ENCODE peak calls at places on chromosome 20, in five cellular contexts. B is ascending aorta, T is NB4, R is PC-9, J is psoas muscle. W is an unnamed sample.

GRCh38 chr20:14955396-14955795 is 618.0 kb upstream of the FLRT3 start:
- DNase-seq in B (no peak), T (peak), R (no peak), J (no peak), W (no peak)

GRCh38 chr20:36193937-36194712 is 39.6 kb downstream of the EPB41L1 start:
- DNase-seq in B (no peak), T (no peak), R (no peak), J (no peak), W (no peak)

GRCh38 chr20:53949319-53949839 is 121.0 kb downstream of the BCAS1 start:
- DNase-seq in B (peak), T (peak), R (no peak), J (no peak), W (peak)

GRCh38 chr20:4591975-4592315 is 129.8 kb upstream of the PRND start:
- DNase-seq in B (no peak), T (no peak), R (no peak), J (no peak), W (no peak)

GRCh38 chr20:51985013-51985415 is 182.7 kb upstream of the SALL4 start:
- DNase-seq in B (no peak), T (peak), R (peak), J (no peak), W (no peak)

GRCh38 chr20:59825944-59826759 is 107.3 kb downstream of the SYCP2 start:
- DNase-seq in B (peak), T (no peak), R (peak), J (no peak), W (no peak)

GRCh38 chr20:34431168-34431567 is 68.1 kb downstream of the ITCH start:
- DNase-seq in B (no peak), T (peak), R (no peak), J (no peak), W (no peak)

GRCh38 chr20:23143098-23143497 is 57.0 kb upstream of the CD93 start:
- DNase-seq in B (peak), T (peak), R (peak), J (peak), W (peak)

GRCh38 chr20:11271319-11271718 is 597.5 kb upstream of the JAG1 start:
- DNase-seq in B (no peak), T (no peak), R (no peak), J (no peak), W (no peak)

GRCh38 chr20:39019805-39020325 is 57.7 kb downstream of the DHX35 start:
- DNase-seq in B (no peak), T (no peak), R (no peak), J (no peak), W (peak)

GRCh38 chr20:60255866-60256265 is 297.6 kb downstream of the CDH26 start:
- DNase-seq in B (no peak), T (no peak), R (no peak), J (no peak), W (no peak)

GRCh38 chr20:8616792-8617191 is 452.1 kb upstream of the PLCB4 start:
- DNase-seq in B (no peak), T (no peak), R (no peak), J (no peak), W (no peak)

GRCh38 chr20:39333211-39333610 is 371.1 kb downstream of the DHX35 start:
- DNase-seq in B (no peak), T (no peak), R (no peak), J (no peak), W (no peak)

GRCh38 chr20:1212607-1213396 is 9.5 kb downstream of the C20orf202 start:
- DNase-seq in B (peak), T (peak), R (no peak), J (peak), W (peak)

DNA sequence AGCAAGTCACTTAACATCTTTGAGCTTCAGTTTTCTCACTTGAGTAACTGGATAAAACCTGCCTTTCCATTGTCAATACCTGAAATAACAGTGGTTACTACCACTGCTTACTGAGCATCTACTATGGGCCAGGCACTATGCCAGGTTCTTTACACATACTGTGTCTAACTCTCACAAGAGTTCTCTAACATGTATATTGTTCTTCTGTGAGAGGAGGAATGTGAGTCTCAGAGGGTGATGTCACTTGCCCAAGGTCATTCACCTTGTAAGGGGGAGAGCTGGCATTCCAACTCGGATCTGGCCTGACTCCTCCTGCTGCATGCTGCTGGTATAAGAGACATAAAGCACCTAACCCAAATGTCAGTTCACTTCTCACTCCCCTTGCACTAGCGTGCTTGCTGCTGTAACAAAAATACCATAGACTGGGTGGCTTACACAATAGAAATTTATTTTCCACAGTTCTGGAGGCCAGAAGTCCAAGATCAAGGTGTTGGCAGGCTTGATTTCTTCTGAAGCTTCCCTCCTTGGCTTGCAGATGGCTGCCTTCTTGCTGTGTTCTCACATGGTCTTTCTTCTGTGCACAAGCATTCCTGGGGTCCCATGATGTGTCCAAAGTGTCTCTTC is 21.9 kb upstream of the SGK2 start:
- DNase-seq in B (no peak), T (no peak), R (peak), J (no peak), W (no peak)
- TF ChIP-seq CTCF in B (no peak), T (no peak), R (no peak), J (no peak), W (no peak)

GRCh38 chr20:62695448-62696414 is 12.9 kb upstream of the NTSR1 start:
- DNase-seq in B (no peak), T (no peak), R (no peak), J (no peak), W (no peak)

GRCh38 chr20:62694868-62695267 is 13.8 kb upstream of the NTSR1 start:
- DNase-seq in B (no peak), T (no peak), R (no peak), J (no peak), W (no peak)

GRCh38 chr20:62692176-62692575 is 16.5 kb upstream of the NTSR1 start:
- DNase-seq in B (no peak), T (no peak), R (no peak), J (no peak), W (no peak)

GRCh38 chr20:62693523-62693922 is 15.1 kb upstream of the NTSR1 start:
- DNase-seq in B (no peak), T (no peak), R (no peak), J (no peak), W (no peak)

GRCh38 chr20:62694106-62694505 is 14.5 kb upstream of the NTSR1 start:
- DNase-seq in B (no peak), T (no peak), R (no peak), J (no peak), W (no peak)
- TF ChIP-seq CTCF in B (no peak), T (no peak), R (peak), J (no peak), W (no peak)

DNA sequence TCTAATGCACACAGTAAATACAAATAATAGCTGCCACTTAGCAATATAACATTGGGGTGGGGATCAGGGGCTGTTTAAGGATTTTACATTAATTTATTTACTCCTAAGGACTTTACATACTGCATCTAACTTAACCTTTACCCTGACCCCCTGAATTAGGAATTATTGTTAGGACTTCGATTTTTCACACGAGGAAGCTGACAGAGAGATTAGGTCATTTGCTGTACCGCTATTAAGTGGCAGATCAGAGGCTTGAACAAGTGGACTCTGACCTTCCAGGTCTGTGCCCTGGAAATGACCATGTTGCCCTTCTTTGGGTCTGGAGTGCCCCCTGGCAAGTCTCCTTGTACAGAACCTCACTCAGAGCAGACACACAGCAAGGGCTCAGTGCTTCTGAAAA is 5.2 kb upstream of the ELMO2 start:
- DNase-seq in B (no peak), T (no peak), R (no peak), J (no peak), W (no peak)
- TF ChIP-seq CTCF in B (no peak), T (no peak), R (no peak), J (no peak), W (no peak)

GRCh38 chr20:43514062-43514971 is 6.8 kb downstream of the L3MBTL1 start:
- DNase-seq in B (peak), T (peak), R (peak), J (peak), W (peak)
- TF ChIP-seq CTCF in B (peak), T (peak), R (peak), J (peak), W (peak)

GRCh38 chr20:5808901-5809300 is 58.7 kb downstream of the SHLD1 start:
- DNase-seq in B (no peak), T (no peak), R (no peak), J (no peak), W (no peak)
- TF ChIP-seq CTCF in B (no peak), T (no peak), R (no peak), J (no peak), W (no peak)

W was measured in GM12865.